ENCODE peak calls at places on chromosomes 16 and 17, in ten cellular contexts. One of them, this sample, is unnamed.

GRCh38 chr16:31080035-31080629 is 5.9 kb downstream of the ZNF646 start:
- DNase-seq in mesenchymal stem cell: no peak
- DNase-seq in CD8-positive, alpha-beta memory T cell: no peak
- DNase-seq in thoracic aorta: no peak
- DNase-seq in brain microvascular endothelial cell: no peak
- DNase-seq in uterus: no peak
- DNase-seq in cardiac muscle cell: no peak
- DNase-seq in small intestine: no peak
- DNase-seq in MM.1S: no peak
- DNase-seq in GM23248: no peak
- DNase-seq in this sample: no peak

GRCh38 chr17:8056232-8056975 is 17.5 kb downstream of the ALOX15B start:
- DNase-seq in CD8-positive, alpha-beta memory T cell: no peak
- DNase-seq in cardiac muscle cell: peak
- DNase-seq in uterus: no peak
- DNase-seq in mesenchymal stem cell: peak
- DNase-seq in MM.1S: no peak
- DNase-seq in GM23248: peak
- DNase-seq in brain microvascular endothelial cell: peak
- DNase-seq in small intestine: peak
- DNase-seq in thoracic aorta: no peak
- DNase-seq in this sample: no peak

GRCh38 chr16:89560413-89561194 is at the start of gene RPL13:
- DNase-seq in CD8-positive, alpha-beta memory T cell: peak
- DNase-seq in MM.1S: peak
- DNase-seq in brain microvascular endothelial cell: peak
- DNase-seq in thoracic aorta: peak
- DNase-seq in GM23248: peak
- DNase-seq in mesenchymal stem cell: peak
- DNase-seq in cardiac muscle cell: peak
- DNase-seq in small intestine: peak
- DNase-seq in uterus: peak
- DNase-seq in this sample: peak

GRCh38 chr17:42629420-42630009 is 20.0 kb downstream of the TUBG1 start:
- DNase-seq in thoracic aorta: no peak
- DNase-seq in mesenchymal stem cell: no peak
- DNase-seq in GM23248: no peak
- DNase-seq in small intestine: no peak
- DNase-seq in brain microvascular endothelial cell: no peak
- DNase-seq in uterus: no peak
- DNase-seq in cardiac muscle cell: peak
- DNase-seq in MM.1S: no peak
- DNase-seq in CD8-positive, alpha-beta memory T cell: no peak
- DNase-seq in this sample: no peak

GRCh38 chr16:66346221-66346620 is 20.3 kb upstream of the CDH5 start:
- DNase-seq in GM23248: no peak
- DNase-seq in uterus: no peak
- DNase-seq in cardiac muscle cell: no peak
- DNase-seq in mesenchymal stem cell: no peak
- DNase-seq in CD8-positive, alpha-beta memory T cell: no peak
- DNase-seq in small intestine: no peak
- DNase-seq in brain microvascular endothelial cell: no peak
- DNase-seq in thoracic aorta: no peak
- DNase-seq in MM.1S: no peak
- DNase-seq in this sample: no peak

GRCh38 chr16:29877266-29877961 is 14.4 kb upstream of the CDIPT start:
- DNase-seq in GM23248: peak
- DNase-seq in brain microvascular endothelial cell: peak
- DNase-seq in mesenchymal stem cell: peak
- DNase-seq in CD8-positive, alpha-beta memory T cell: peak
- DNase-seq in MM.1S: peak
- DNase-seq in small intestine: no peak
- DNase-seq in uterus: no peak
- DNase-seq in thoracic aorta: no peak
- DNase-seq in cardiac muscle cell: peak
- DNase-seq in this sample: peak

GRCh38 chr17:19269102-19269501 is 31.9 kb downstream of the EPN2 start:
- DNase-seq in uterus: no peak
- DNase-seq in CD8-positive, alpha-beta memory T cell: no peak
- DNase-seq in small intestine: no peak
- DNase-seq in GM23248: no peak
- DNase-seq in brain microvascular endothelial cell: no peak
- DNase-seq in mesenchymal stem cell: no peak
- DNase-seq in cardiac muscle cell: no peak
- DNase-seq in MM.1S: no peak
- DNase-seq in thoracic aorta: no peak
- DNase-seq in this sample: no peak

GRCh38 chr16:52611817-52612673 is 65.1 kb upstream of the TOX3 start:
- DNase-seq in cardiac muscle cell: no peak
- DNase-seq in brain microvascular endothelial cell: no peak
- DNase-seq in GM23248: no peak
- DNase-seq in uterus: no peak
- DNase-seq in MM.1S: no peak
- DNase-seq in thoracic aorta: no peak
- DNase-seq in small intestine: peak
- DNase-seq in CD8-positive, alpha-beta memory T cell: no peak
- DNase-seq in mesenchymal stem cell: no peak
- DNase-seq in this sample: no peak

GRCh38 chr17:44997733-44998520 is 29.8 kb upstream of the C1QL1 start:
- DNase-seq in small intestine: no peak
- DNase-seq in MM.1S: no peak
- DNase-seq in mesenchymal stem cell: no peak
- DNase-seq in GM23248: peak
- DNase-seq in cardiac muscle cell: peak
- DNase-seq in uterus: no peak
- DNase-seq in thoracic aorta: no peak
- DNase-seq in CD8-positive, alpha-beta memory T cell: no peak
- DNase-seq in brain microvascular endothelial cell: no peak
- DNase-seq in this sample: no peak

GRCh38 chr17:30429155-30429554 is 48.1 kb upstream of the GOSR1 start:
- DNase-seq in mesenchymal stem cell: no peak
- DNase-seq in CD8-positive, alpha-beta memory T cell: no peak
- DNase-seq in small intestine: no peak
- DNase-seq in brain microvascular endothelial cell: no peak
- DNase-seq in MM.1S: no peak
- DNase-seq in GM23248: peak
- DNase-seq in uterus: no peak
- DNase-seq in cardiac muscle cell: peak
- DNase-seq in thoracic aorta: no peak
- DNase-seq in this sample: no peak

GRCh38 chr16:81614171-81614570 is 164.9 kb upstream of the PLCG2 start:
- DNase-seq in small intestine: no peak
- DNase-seq in brain microvascular endothelial cell: no peak
- DNase-seq in cardiac muscle cell: no peak
- DNase-seq in MM.1S: no peak
- DNase-seq in thoracic aorta: no peak
- DNase-seq in GM23248: no peak
- DNase-seq in mesenchymal stem cell: no peak
- DNase-seq in uterus: no peak
- DNase-seq in CD8-positive, alpha-beta memory T cell: no peak
- DNase-seq in this sample: no peak

GRCh38 chr17:74431568-74432483 is at the start of gene GPRC5C:
- DNase-seq in thoracic aorta: no peak
- DNase-seq in small intestine: peak
- DNase-seq in cardiac muscle cell: peak
- DNase-seq in uterus: peak
- DNase-seq in brain microvascular endothelial cell: no peak
- DNase-seq in GM23248: peak
- DNase-seq in CD8-positive, alpha-beta memory T cell: peak
- DNase-seq in mesenchymal stem cell: peak
- DNase-seq in MM.1S: no peak
- DNase-seq in this sample: no peak

GRCh38 chr17:72370819-72371218 is 250.0 kb downstream of the SOX9 start:
- DNase-seq in GM23248: peak
- DNase-seq in uterus: no peak
- DNase-seq in MM.1S: no peak
- DNase-seq in cardiac muscle cell: peak
- DNase-seq in CD8-positive, alpha-beta memory T cell: no peak
- DNase-seq in mesenchymal stem cell: peak
- DNase-seq in thoracic aorta: no peak
- DNase-seq in brain microvascular endothelial cell: peak
- DNase-seq in small intestine: no peak
- DNase-seq in this sample: no peak

DNA sequence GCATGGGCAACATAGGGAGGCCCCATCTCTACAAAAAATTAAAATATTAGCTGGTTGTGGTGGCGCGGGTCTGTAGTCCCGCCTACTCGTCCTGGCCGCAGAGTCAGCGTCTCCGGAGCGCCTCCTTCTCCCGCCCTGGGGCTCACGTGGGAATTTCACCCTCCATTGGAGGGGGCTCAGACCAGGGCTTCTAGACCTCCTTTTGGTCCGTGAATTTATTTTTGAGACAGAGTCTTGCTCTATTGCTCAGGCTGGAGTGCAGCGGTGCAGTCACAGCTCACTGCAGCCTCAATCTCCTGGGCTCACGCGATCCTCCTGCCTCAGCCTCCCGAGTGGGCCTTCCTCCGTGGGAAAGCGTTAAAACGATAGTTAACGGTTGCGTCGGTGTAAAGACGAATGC is 394 bp upstream of the NME4 start:
- DNase-seq in GM23248: peak
- DNase-seq in thoracic aorta: no peak
- DNase-seq in mesenchymal stem cell: peak
- DNase-seq in small intestine: no peak
- DNase-seq in MM.1S: peak
- DNase-seq in brain microvascular endothelial cell: peak
- DNase-seq in uterus: no peak
- DNase-seq in CD8-positive, alpha-beta memory T cell: no peak
- DNase-seq in cardiac muscle cell: peak
- DNase-seq in this sample: no peak
- H3K27ac ChIP-seq in GM23248: peak
- H3K27ac ChIP-seq in thoracic aorta: peak
- H3K27ac ChIP-seq in mesenchymal stem cell: no peak
- H3K27ac ChIP-seq in small intestine: no peak
- H3K27ac ChIP-seq in MM.1S: peak
- H3K27ac ChIP-seq in brain microvascular endothelial cell: no peak
- H3K27ac ChIP-seq in uterus: peak
- H3K27ac ChIP-seq in CD8-positive, alpha-beta memory T cell: peak
- H3K27ac ChIP-seq in cardiac muscle cell: peak
- H3K27ac ChIP-seq in this sample: no peak

DNA sequence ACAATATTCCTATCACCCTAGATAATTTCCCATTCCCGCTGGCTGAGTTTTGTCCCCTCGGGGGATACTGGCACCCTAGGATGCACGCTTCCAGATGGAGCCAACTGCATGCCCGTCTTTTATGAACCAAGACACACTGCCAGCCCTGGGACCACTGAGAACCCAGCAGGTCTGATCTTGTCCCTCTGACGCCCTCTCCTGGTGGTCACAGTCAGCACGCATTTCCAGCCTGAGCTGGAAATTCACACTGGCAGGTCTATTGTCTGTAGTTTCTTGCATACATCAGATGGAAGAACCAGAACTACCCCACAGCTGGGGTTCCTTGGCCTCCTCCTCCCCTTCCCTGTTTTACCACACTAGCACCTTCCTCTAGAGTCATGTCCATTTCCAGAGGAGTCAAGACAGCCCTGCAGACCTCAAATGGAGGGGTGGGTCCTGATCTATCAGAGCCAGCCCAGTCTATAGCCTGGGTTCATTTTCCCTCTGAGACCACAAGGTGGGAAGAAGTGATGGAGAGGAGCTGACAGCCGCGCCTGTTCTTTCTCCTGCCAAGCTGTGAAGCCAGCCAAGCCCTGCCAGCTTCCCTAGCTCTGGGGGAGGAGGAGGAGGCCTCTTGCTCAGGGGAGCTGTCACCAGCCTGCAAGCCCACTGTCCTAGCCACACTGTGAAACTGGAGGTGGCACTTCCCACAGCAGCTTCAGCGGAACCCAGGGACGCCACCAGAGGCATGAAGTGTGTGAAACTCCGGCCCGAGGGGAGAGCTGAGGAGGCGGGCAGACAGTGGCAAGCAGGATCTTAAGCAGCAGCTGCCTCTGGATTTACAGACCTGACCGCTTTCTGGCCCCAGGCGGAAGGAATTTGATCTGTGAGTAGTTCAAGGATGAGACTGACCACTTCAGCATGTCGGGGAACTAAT is 29.3 kb downstream of the MXRA7 start:
- DNase-seq in thoracic aorta: no peak
- DNase-seq in uterus: peak
- DNase-seq in GM23248: peak
- DNase-seq in MM.1S: peak
- DNase-seq in mesenchymal stem cell: peak
- DNase-seq in cardiac muscle cell: peak
- DNase-seq in CD8-positive, alpha-beta memory T cell: peak
- DNase-seq in small intestine: peak
- DNase-seq in brain microvascular endothelial cell: peak
- DNase-seq in this sample: peak
- H3K27ac ChIP-seq in thoracic aorta: no peak
- H3K27ac ChIP-seq in uterus: peak
- H3K27ac ChIP-seq in GM23248: peak
- H3K27ac ChIP-seq in MM.1S: no peak
- H3K27ac ChIP-seq in mesenchymal stem cell: no peak
- H3K27ac ChIP-seq in cardiac muscle cell: peak
- H3K27ac ChIP-seq in CD8-positive, alpha-beta memory T cell: no peak
- H3K27ac ChIP-seq in small intestine: no peak
- H3K27ac ChIP-seq in brain microvascular endothelial cell: no peak
- H3K27ac ChIP-seq in this sample: no peak

GRCh38 chr17:859461-860195 is 77.5 kb downstream of the MRM3 start:
- DNase-seq in uterus: peak
- DNase-seq in small intestine: no peak
- DNase-seq in GM23248: peak
- DNase-seq in CD8-positive, alpha-beta memory T cell: no peak
- DNase-seq in thoracic aorta: no peak
- DNase-seq in MM.1S: no peak
- DNase-seq in cardiac muscle cell: no peak
- DNase-seq in mesenchymal stem cell: peak
- DNase-seq in brain microvascular endothelial cell: peak
- DNase-seq in this sample: no peak
- H3K27ac ChIP-seq in uterus: peak
- H3K27ac ChIP-seq in small intestine: no peak
- H3K27ac ChIP-seq in GM23248: peak
- H3K27ac ChIP-seq in CD8-positive, alpha-beta memory T cell: no peak
- H3K27ac ChIP-seq in thoracic aorta: peak
- H3K27ac ChIP-seq in MM.1S: no peak
- H3K27ac ChIP-seq in cardiac muscle cell: no peak
- H3K27ac ChIP-seq in mesenchymal stem cell: no peak
- H3K27ac ChIP-seq in brain microvascular endothelial cell: no peak
- H3K27ac ChIP-seq in this sample: no peak

DNA sequence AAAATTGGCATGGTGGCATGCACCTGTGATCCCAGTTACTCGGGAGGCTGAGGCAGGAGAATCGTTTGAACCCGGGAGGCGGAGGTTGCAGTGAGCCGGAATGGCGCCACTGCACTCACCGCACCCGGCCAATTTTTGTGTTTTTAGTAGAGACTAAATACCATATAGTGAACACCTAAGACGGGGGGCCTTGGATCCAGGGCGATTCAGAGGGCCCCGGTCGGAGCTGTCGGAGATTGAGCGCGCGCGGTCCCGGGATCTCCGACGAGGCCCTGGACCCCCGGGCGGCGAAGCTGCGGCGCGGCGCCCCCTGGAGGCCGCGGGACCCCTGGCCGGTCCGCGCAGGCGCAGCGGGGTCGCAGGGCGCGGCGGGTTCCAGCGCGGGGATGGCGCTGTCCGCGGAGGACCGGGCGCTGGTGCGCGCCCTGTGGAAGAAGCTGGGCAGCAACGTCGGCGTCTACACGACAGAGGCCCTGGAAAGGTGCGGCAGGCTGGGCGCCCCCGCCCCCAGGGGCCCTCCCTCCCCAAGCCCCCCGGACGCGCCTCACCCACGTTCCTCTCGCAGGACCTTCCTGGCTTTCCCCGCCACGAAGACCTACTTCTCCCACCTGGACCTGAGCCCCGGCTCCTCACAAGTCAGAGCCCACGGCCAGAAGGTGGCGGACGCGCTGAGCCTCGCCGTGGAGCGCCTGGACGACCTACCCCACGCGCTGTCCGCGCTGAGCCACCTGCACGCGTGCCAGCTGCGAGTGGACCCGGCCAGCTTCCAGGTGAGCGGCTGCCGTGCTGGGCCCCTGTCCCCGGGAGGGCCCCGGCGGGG is at the start of gene HBQ1:
- DNase-seq in MM.1S: no peak
- DNase-seq in brain microvascular endothelial cell: no peak
- DNase-seq in uterus: no peak
- DNase-seq in small intestine: peak
- DNase-seq in thoracic aorta: no peak
- DNase-seq in mesenchymal stem cell: peak
- DNase-seq in GM23248: peak
- DNase-seq in CD8-positive, alpha-beta memory T cell: peak
- DNase-seq in cardiac muscle cell: peak
- DNase-seq in this sample: no peak
- H3K27ac ChIP-seq in MM.1S: no peak
- H3K27ac ChIP-seq in brain microvascular endothelial cell: no peak
- H3K27ac ChIP-seq in uterus: no peak
- H3K27ac ChIP-seq in small intestine: no peak
- H3K27ac ChIP-seq in thoracic aorta: no peak
- H3K27ac ChIP-seq in mesenchymal stem cell: no peak
- H3K27ac ChIP-seq in GM23248: no peak
- H3K27ac ChIP-seq in CD8-positive, alpha-beta memory T cell: no peak
- H3K27ac ChIP-seq in cardiac muscle cell: no peak
- H3K27ac ChIP-seq in this sample: no peak

This sample was measured in CD4-positive, alpha-beta T cell.